ENCODE peak calls at places on chromosomes 5 and 9, in eight cellular contexts. B is NCI-H226; N is heart left ventricle; D is CD4-positive, alpha-beta T cell; I is ELR; S is H9; V is T-helper 1 cell; Y is frontal cortex. O is an unnamed sample.

GRCh38 chr9:112180387-112180881 is 5.3 kb upstream of the SUSD1 start:
- DNase-seq in B (no peak), N (no peak), D (peak; percentile 16), I (peak; percentile 31), S (no peak), V (no peak), Y (no peak), O (no peak)

GRCh38 chr5:129960831-129961230 is 56.6 kb downstream of the CHSY3 start:
- DNase-seq in B (no peak), N (no peak), D (no peak), I (no peak), S (no peak), V (no peak), Y (no peak), O (no peak)

GRCh38 chr5:1026700-1027621 is 18.4 kb downstream of the NKD2 start:
- DNase-seq in B (no peak), N (peak; percentile 51), D (no peak), I (no peak), S (no peak), V (no peak), Y (no peak), O (no peak)

GRCh38 chr5:129001831-129002626 is 36.7 kb downstream of the SLC27A6 start:
- DNase-seq in B (no peak), N (no peak), D (no peak), I (no peak), S (no peak), V (no peak), Y (no peak), O (no peak)

GRCh38 chr5:171272996-171273970 is 35.8 kb upstream of the TLX3 start:
- DNase-seq in B (peak; percentile 59), N (no peak), D (no peak), I (peak; percentile 51), S (peak; percentile 56), V (no peak), Y (no peak), O (no peak)

GRCh38 chr5:176350416-176350815 is 11.1 kb downstream of the KIAA1191 start:
- DNase-seq in B (no peak), N (no peak), D (no peak), I (no peak), S (no peak), V (no peak), Y (no peak), O (no peak)

GRCh38 chr9:92242115-92242778 is 51.2 kb downstream of the IARS1 start:
- DNase-seq in B (peak; percentile 19), N (no peak), D (no peak), I (peak; percentile 70), S (no peak), V (no peak), Y (no peak), O (no peak)

GRCh38 chr5:36066540-36067210 is at the start of gene UGT3A2:
- DNase-seq in B (no peak), N (no peak), D (no peak), I (no peak), S (peak; percentile 96), V (no peak), Y (no peak), O (no peak)

GRCh38 chr9:97354637-97355036 is 47.2 kb downstream of the CCDC180 start:
- DNase-seq in B (no peak), N (no peak), D (no peak), I (no peak), S (no peak), V (no peak), Y (no peak), O (no peak)

GRCh38 chr5:112232651-112233050 is 186.4 kb downstream of the EPB41L4A start:
- DNase-seq in B (no peak), N (no peak), D (no peak), I (no peak), S (no peak), V (no peak), Y (no peak), O (no peak)

GRCh38 chr5:57488308-57488955 is 5.8 kb upstream of the ACTBL2 start:
- DNase-seq in B (peak; percentile 79), N (no peak), D (no peak), I (peak; percentile 82), S (no peak), V (no peak), Y (no peak), O (no peak)

GRCh38 chr9:35272989-35273388 is 111.2 kb downstream of the UNC13B start:
- DNase-seq in B (no peak), N (no peak), D (no peak), I (peak; percentile 83), S (no peak), V (no peak), Y (no peak), O (no peak)

GRCh38 chr5:150227606-150228273 is 37.9 kb downstream of the SLC6A7 start:
- DNase-seq in B (no peak), N (no peak), D (no peak), I (peak; percentile 49), S (no peak), V (no peak), Y (no peak), O (no peak)

GRCh38 chr9:107848598-107848997 is 359.0 kb upstream of the KLF4 start:
- DNase-seq in B (no peak), N (no peak), D (no peak), I (no peak), S (no peak), V (no peak), Y (no peak), O (no peak)

GRCh38 chr5:87156631-87157030 is 111.1 kb upstream of the RASA1 start:
- DNase-seq in B (no peak), N (no peak), D (no peak), I (no peak), S (no peak), V (no peak), Y (no peak), O (no peak)

GRCh38 chr5:7754997-7755596 is 95.8 kb downstream of the CFAP90 start:
- DNase-seq in B (peak; percentile 2), N (no peak), D (no peak), I (peak; percentile 23), S (peak; percentile 90), V (no peak), Y (no peak), O (peak; percentile 30)

GRCh38 chr5:171435908-171436307 is 16.5 kb downstream of the FGF18 start:
- DNase-seq in B (no peak), N (peak; percentile 61), D (no peak), I (no peak), S (no peak), V (no peak), Y (no peak), O (no peak)

GRCh38 chr5:95985249-95985648 is 23.6 kb upstream of the ELL2 start:
- DNase-seq in B (no peak), N (no peak), D (no peak), I (no peak), S (no peak), V (no peak), Y (no peak), O (no peak)

GRCh38 chr5:34026089-34026761 is 16.8 kb downstream of the C1QTNF3 start:
- DNase-seq in B (no peak), N (no peak), D (no peak), I (no peak), S (no peak), V (no peak), Y (no peak), O (no peak)

GRCh38 chr9:114696814-114697544 is 15.0 kb upstream of the TEX48 start:
- DNase-seq in B (no peak), N (no peak), D (peak; percentile 18), I (peak; percentile 82), S (no peak), V (no peak), Y (no peak), O (no peak)

O was measured in midbrain.